ENCODE peak calls at places on chromosomes 6 and 20, in ten cellular contexts. Y is esophagus squamous epithelium; T is uterus; D is heart right ventricle; I is aorta; H is ovary; B is CD8-positive, alpha-beta T cell; O is CD4-positive, CD25-positive, alpha-beta regulatory T cell; Z is naive thymus-derived CD4-positive, alpha-beta T cell; A is osteoblast. G is an unnamed sample.

GRCh38 chr6:36126121-36126520 is 4.2 kb upstream of the MAPK13 start:
- DNase-seq in Y (no peak), D (no peak), O (no peak), T (no peak), Z (no peak), I (no peak), H (no peak), A (no peak), B (no peak), G (no peak)

GRCh38 chr20:56689852-56690485 is 60.9 kb downstream of the TFAP2C start:
- DNase-seq in D (no peak), Y (no peak), I (no peak), O (no peak), Z (no peak), B (no peak), A (no peak), H (no peak), T (no peak), G (no peak)

GRCh38 chr6:29552512-29553051 is 7.0 kb downstream of the UBD start:
- DNase-seq in T (no peak), H (no peak), A (peak; percentile 91), B (no peak), Z (peak; percentile 69), O (peak; percentile 89), Y (no peak), D (no peak), I (no peak), G (peak; percentile 79)

GRCh38 chr6:165573671-165574070 is 89.4 kb downstream of the PDE10A start:
- DNase-seq in O (no peak), A (no peak), T (peak; percentile 24), I (peak; percentile 44), Y (no peak), H (peak; percentile 26), D (peak; percentile 57), B (no peak), Z (no peak), G (peak; percentile 97)

GRCh38 chr6:155493694-155494143 is 38.1 kb upstream of the NOX3 start:
- DNase-seq in B (no peak), H (peak; percentile 36), D (no peak), Y (no peak), O (peak; percentile 27), T (peak; percentile 48), I (peak; percentile 79), Z (no peak), A (no peak), G (peak; percentile 99)

GRCh38 chr6:26311385-26312095 is 53.5 kb upstream of the BTN3A2 start:
- DNase-seq in H (peak; percentile 62), Z (peak; percentile 72), O (peak; percentile 75), A (no peak), I (no peak), T (peak; percentile 38), D (no peak), Y (no peak), B (peak; percentile 27), G (no peak)

GRCh38 chr6:119890470-119890869 is 540.9 kb upstream of the MAN1A1 start:
- DNase-seq in B (no peak), O (no peak), Y (no peak), D (no peak), I (no peak), T (no peak), A (no peak), Z (no peak), H (no peak), G (no peak)

GRCh38 chr6:129749749-129750120 is 39.8 kb upstream of the ARHGAP18 start:
- DNase-seq in T (no peak), Z (peak; percentile 58), H (no peak), O (peak; percentile 86), A (no peak), B (no peak), Y (no peak), I (no peak), D (no peak), G (peak; percentile 92)

GRCh38 chr6:51753635-51754034 is 333.8 kb downstream of the PKHD1 start:
- DNase-seq in A (no peak), Y (no peak), T (no peak), Z (no peak), H (no peak), O (no peak), I (no peak), B (no peak), D (peak; percentile 22), G (peak; percentile 70)

GRCh38 chr6:4446982-4447381 is 311.6 kb upstream of the ECI2 start:
- DNase-seq in I (no peak), Y (no peak), O (no peak), D (no peak), B (no peak), H (no peak), A (no peak), T (no peak), Z (no peak), G (no peak)

GRCh38 chr6:14951704-14952103 is 294.2 kb upstream of the JARID2 start:
- DNase-seq in B (no peak), D (no peak), T (no peak), I (no peak), O (no peak), Y (no peak), H (no peak), A (no peak), Z (no peak), G (no peak)

GRCh38 chr20:37386505-37387201 is 40.7 kb downstream of the SRC start:
- DNase-seq in O (no peak), D (no peak), B (no peak), Z (no peak), I (peak; percentile 38), A (peak; percentile 77), Y (no peak), H (no peak), T (no peak), G (no peak)

GRCh38 chr6:157525292-157525889 is 144.4 kb downstream of the ZDHHC14 start:
- DNase-seq in I (no peak), Y (no peak), T (no peak), B (no peak), H (no peak), O (no peak), Z (no peak), A (no peak), D (no peak), G (no peak)

GRCh38 chr6:160793652-160794051 is 91.6 kb downstream of the PLG start:
- DNase-seq in T (no peak), Z (no peak), I (no peak), A (no peak), D (no peak), B (no peak), Y (no peak), H (no peak), O (no peak), G (no peak)

GRCh38 chr20:49510562-49511117 is 28.2 kb upstream of the KCNB1 start:
- DNase-seq in T (peak; percentile 94), O (no peak), Z (no peak), B (no peak), A (peak; percentile 92), I (peak; percentile 79), Y (no peak), H (peak; percentile 68), D (peak; percentile 59), G (no peak)

GRCh38 chr6:140871911-140872310 is 1260.8 kb upstream of the GJE1 start:
- DNase-seq in I (no peak), T (no peak), H (no peak), Z (no peak), D (no peak), Y (no peak), B (no peak), A (no peak), O (no peak), G (no peak)

DNA sequence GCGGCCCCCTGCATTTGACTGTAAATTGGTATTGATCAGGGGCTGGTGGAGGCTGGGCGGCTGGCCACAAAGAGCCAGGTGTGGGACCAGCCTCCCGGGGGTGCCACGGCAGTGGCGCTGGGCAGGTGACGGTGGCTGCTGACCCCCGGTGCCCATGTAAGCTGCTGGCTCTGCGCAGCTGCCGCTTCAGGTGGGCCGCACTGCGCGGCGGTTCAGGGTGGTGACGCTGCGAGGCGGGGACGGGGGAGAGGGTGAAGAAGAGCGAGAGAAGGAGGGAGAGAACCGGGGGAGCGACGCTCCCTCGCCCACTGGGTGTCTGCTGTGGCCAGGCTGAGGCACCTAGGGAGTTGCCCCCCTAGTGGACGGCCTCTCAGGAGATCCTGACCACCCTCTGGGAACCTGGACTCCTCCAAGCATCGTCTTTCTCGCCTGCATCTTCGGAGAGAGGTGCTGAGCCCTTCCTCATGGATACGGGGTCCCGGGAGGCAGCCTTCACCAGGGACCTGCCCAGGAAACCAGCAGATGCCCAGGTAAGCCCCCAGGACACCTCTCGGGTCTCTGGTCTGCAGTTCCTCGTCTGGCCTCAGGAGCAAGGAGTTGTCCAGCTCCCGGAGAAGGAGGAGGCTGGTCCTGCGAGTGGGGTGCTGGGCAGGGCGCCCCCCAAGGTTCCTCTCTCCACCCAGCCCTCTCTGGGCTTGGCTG is 77.5 kb upstream of the GATA5 start:
- DNase-seq in T (no peak), B (no peak), A (no peak), I (no peak), Y (no peak), H (no peak), O (no peak), D (no peak), Z (no peak), G (no peak)
- H3K4me1 ChIP-seq in T (peaks cover 9% of the 10 kb centered on the region), B (peaks cover 9% of the 10 kb centered on the region), A (no peaks in the 10 kb centered on the region), I (no peaks in the 10 kb centered on the region), Y (peaks cover 37% of the 10 kb centered on the region), H (no peaks in the 10 kb centered on the region), O (peaks cover 14% of the 10 kb centered on the region), D (peaks cover 34% of the 10 kb centered on the region), Z (peaks cover 6% of the 10 kb centered on the region), G (peaks cover 72% of the 10 kb centered on the region)

GRCh38 chr6:114364295-114364694 is 21.5 kb upstream of the HS3ST5 start:
- DNase-seq in B (no peak), O (no peak), Z (no peak), D (no peak), A (peak; percentile 10), Y (no peak), I (no peak), T (no peak), H (no peak), G (peak; percentile 11)
- H3K4me1 ChIP-seq in B (no peaks in the 10 kb centered on the region), O (no peaks in the 10 kb centered on the region), Z (no peaks in the 10 kb centered on the region), D (no peaks in the 10 kb centered on the region), A (no peaks in the 10 kb centered on the region), Y (no peaks in the 10 kb centered on the region), I (no peaks in the 10 kb centered on the region), T (no peaks in the 10 kb centered on the region), H (no peaks in the 10 kb centered on the region), G (peaks cover 3% of the 10 kb centered on the region)

DNA sequence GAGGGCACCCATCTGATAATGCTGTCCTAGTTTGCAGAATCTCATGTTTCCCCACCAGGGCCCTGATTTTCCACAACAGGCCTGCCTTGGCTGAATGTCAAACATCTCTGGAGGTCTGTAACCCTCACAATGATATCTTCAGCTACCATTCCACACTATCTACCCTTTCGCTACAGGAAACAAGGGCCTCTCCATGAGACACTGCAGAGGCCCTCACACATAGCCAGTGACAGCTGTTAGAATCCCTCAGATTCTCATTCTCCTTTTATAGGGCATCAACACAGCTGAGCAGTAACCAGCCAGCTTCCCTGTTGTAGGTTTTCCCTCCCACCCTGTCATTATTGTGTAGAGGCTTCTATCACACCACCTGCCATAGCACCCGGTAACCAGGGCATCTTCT is 29.6 kb upstream of the MICB start:
- DNase-seq in O (no peak), Z (no peak), Y (no peak), I (no peak), D (no peak), H (no peak), T (no peak), B (no peak), A (no peak), G (no peak)
- H3K4me1 ChIP-seq in O (peaks cover 98% of the 10 kb centered on the region), Z (peaks cover 60% of the 10 kb centered on the region), Y (peaks cover 54% of the 10 kb centered on the region), I (no peaks in the 10 kb centered on the region), D (peaks cover 44% of the 10 kb centered on the region), H (no peaks in the 10 kb centered on the region), T (no peaks in the 10 kb centered on the region), B (peaks cover 86% of the 10 kb centered on the region), A (peaks cover 2% of the 10 kb centered on the region), G (no peaks in the 10 kb centered on the region)

GRCh38 chr6:47290124-47290834 is 19.4 kb downstream of the TNFRSF21 start:
- DNase-seq in O (no peak), D (no peak), I (no peak), Y (no peak), T (no peak), B (no peak), A (no peak), H (no peak), Z (no peak), G (no peak)
- H3K4me1 ChIP-seq in O (no peaks in the 10 kb centered on the region), D (no peaks in the 10 kb centered on the region), I (no peaks in the 10 kb centered on the region), Y (no peaks in the 10 kb centered on the region), T (no peaks in the 10 kb centered on the region), B (no peaks in the 10 kb centered on the region), A (no peaks in the 10 kb centered on the region), H (no peaks in the 10 kb centered on the region), Z (no peaks in the 10 kb centered on the region), G (peaks cover 20% of the 10 kb centered on the region)

G was measured in cardiac muscle cell.